ENCODE peak calls at places on chromosome 15, in four cellular contexts. W, B, H and L are unnamed samples.
A peak's percentile ranks its signal among the peaks of the same experiment; 100 is the strongest.

GRCh38 chr15:31236184-31237041 is 90.2 kb upstream of the KLF13 start:
- DNase-seq in W (peak; percentile 98), B (no peak), H (no peak), L (no peak)

GRCh38 chr15:73683624-73684536 is at the start of gene CD276:
- DNase-seq in W (peak; percentile 58), B (no peak), H (peak; percentile 91), L (no peak)

GRCh38 chr15:37135225-37135624 is 34.9 kb upstream of the MEIS2 start:
- DNase-seq in W (no peak), B (no peak), H (peak; percentile 49), L (no peak)

GRCh38 chr15:25687276-25687675 is 175.9 kb downstream of the ATP10A start:
- DNase-seq in W (no peak), B (no peak), H (no peak), L (no peak)

GRCh38 chr15:39501366-39501765 is 79.5 kb upstream of the THBS1 start:
- DNase-seq in W (peak; percentile 49), B (no peak), H (no peak), L (no peak)

GRCh38 chr15:65963911-65964482 is 94.7 kb downstream of the RAB11A start:
- DNase-seq in W (no peak), B (no peak), H (no peak), L (no peak)

GRCh38 chr15:72751751-72752455 is 31.7 kb downstream of the ADPGK start:
- DNase-seq in W (peak; percentile 42), B (no peak), H (no peak), L (no peak)

GRCh38 chr15:90594297-90594696 is 64.6 kb downstream of the CRTC3 start:
- DNase-seq in W (peak; percentile 69), B (peak; percentile 75), H (peak; percentile 54), L (peak; percentile 61)

GRCh38 chr15:73923156-73923487 is 3.1 kb upstream of the LOXL1 start:
- DNase-seq in W (no peak), B (no peak), H (peak; percentile 61), L (no peak)

GRCh38 chr15:77027697-77028450 is 32.9 kb downstream of the PSTPIP1 start:
- DNase-seq in W (no peak), B (no peak), H (peak; percentile 81), L (no peak)

GRCh38 chr15:89404023-89404422 is 69.4 kb upstream of the POLG start:
- DNase-seq in W (no peak), B (no peak), H (no peak), L (no peak)

GRCh38 chr15:70715840-70716510 is 47.4 kb downstream of the UACA start:
- DNase-seq in W (peak; percentile 16), B (no peak), H (no peak), L (no peak)

GRCh38 chr15:77002954-77003912 is 8.3 kb downstream of the PSTPIP1 start:
- DNase-seq in W (no peak), B (peak; percentile 49), H (no peak), L (no peak)

GRCh38 chr15:45667002-45667401 is 32.2 kb downstream of the SQOR start:
- DNase-seq in W (no peak), B (no peak), H (no peak), L (no peak)

GRCh38 chr15:33068007-33068441 is 126.5 kb downstream of the FMN1 start:
- DNase-seq in W (no peak), B (no peak), H (peak; percentile 85), L (no peak)